ENCODE peak calls at places on chromosomes 7 and 10, in six cellular contexts. I is hippocampal formation, P is NAMALWA, N is AG10803, W is 8988T, X is LHCN-M2. U is an unnamed sample.

GRCh38 chr10:79069325-79070090 is 742 bp downstream of the ZMIZ1 start:
- DNase-seq in I (no peak), P (peak; percentile 23), N (peak; percentile 46), W (peak; percentile 70), X (peak; percentile 49), U (peak; percentile 64)

GRCh38 chr7:16833373-16833772 is 28.6 kb upstream of the AGR2 start:
- DNase-seq in I (no peak), P (no peak), N (no peak), W (no peak), X (no peak), U (no peak)

GRCh38 chr10:48896756-48897437 is 42.7 kb downstream of the LRRC18 start:
- DNase-seq in I (no peak), P (no peak), N (peak; percentile 41), W (no peak), X (no peak), U (no peak)

GRCh38 chr10:31418481-31418880 is 99.5 kb downstream of the ZEB1 start:
- DNase-seq in I (no peak), P (no peak), N (no peak), W (no peak), X (no peak), U (no peak)

GRCh38 chr7:113809591-113809990 is 109.2 kb downstream of the PPP1R3A start:
- DNase-seq in I (no peak), P (no peak), N (no peak), W (no peak), X (no peak), U (no peak)

GRCh38 chr10:123945506-123945905 is 53.9 kb upstream of the CPXM2 start:
- DNase-seq in I (no peak), P (peak; percentile 79), N (peak; percentile 74), W (no peak), X (peak; percentile 48), U (no peak)

GRCh38 chr7:68125173-68125572 is 1128.5 kb downstream of the TYW1 start:
- DNase-seq in I (no peak), P (no peak), N (no peak), W (no peak), X (no peak), U (no peak)

GRCh38 chr10:73183882-73184281 is 16.0 kb downstream of the FAM149B1 start:
- DNase-seq in I (no peak), P (no peak), N (peak; percentile 71), W (no peak), X (no peak), U (no peak)

GRCh38 chr10:98667081-98667480 is 220.3 kb upstream of the HPS1 start:
- DNase-seq in I (no peak), P (no peak), N (no peak), W (no peak), X (no peak), U (no peak)

GRCh38 chr7:1377111-1377909 is 82.0 kb downstream of the MICALL2 start:
- DNase-seq in I (no peak), P (peak; percentile 39), N (no peak), W (no peak), X (no peak), U (no peak)

GRCh38 chr10:2882628-2883027 is 184.7 kb upstream of the PFKP start:
- DNase-seq in I (no peak), P (no peak), N (no peak), W (no peak), X (no peak), U (no peak)

GRCh38 chr10:51386248-51386885 is 312.1 kb downstream of the PRKG1 start:
- DNase-seq in I (no peak), P (no peak), N (peak; percentile 61), W (no peak), X (no peak), U (no peak)

GRCh38 chr7:127619681-127620405 is 1.9 kb upstream of the PAX4 start:
- DNase-seq in I (no peak), P (no peak), N (no peak), W (no peak), X (no peak), U (no peak)

GRCh38 chr7:119665791-119666190 is 607.2 kb upstream of the KCND2 start:
- DNase-seq in I (no peak), P (no peak), N (no peak), W (no peak), X (no peak), U (no peak)

GRCh38 chr10:14487511-14487909 is 156.8 kb upstream of the FRMD4A start:
- DNase-seq in I (no peak), P (no peak), N (peak; percentile 8), W (no peak), X (peak; percentile 50), U (no peak)

GRCh38 chr7:731440-732085 is 4.5 kb upstream of the PRKAR1B start:
- DNase-seq in I (no peak), P (no peak), N (no peak), W (no peak), X (no peak), U (no peak)

GRCh38 chr10:28730031-28730778 is 52.9 kb downstream of the BAMBI start:
- DNase-seq in I (no peak), P (no peak), N (no peak), W (no peak), X (peak; percentile 43), U (no peak)

U was measured in right lobe of liver.